ENCODE peak calls at places on chromosomes 13 and 19, in four cellular contexts. N, P, K and Y are unnamed samples.
A peak's percentile ranks its signal among the peaks of the same experiment; 100 is the strongest.

GRCh38 chr13:77387607-77388200 is 60.8 kb upstream of the MYCBP2 start:
- DNase-seq in N (no peak), K (no peak), P (no peak), Y (no peak)

GRCh38 chr13:72412481-72412880 is 314.9 kb downstream of the MZT1 start:
- DNase-seq in N (no peak), P (no peak), K (no peak), Y (no peak)

GRCh38 chr13:60538566-60538965 is 141.5 kb downstream of the TDRD3 start:
- DNase-seq in K (no peak), P (no peak), N (no peak), Y (no peak)

GRCh38 chr19:58572818-58573657 is at the start of gene MZF1:
- DNase-seq in K (peak; percentile 100), P (peak; percentile 100), N (peak; percentile 99), Y (peak; percentile 100)

GRCh38 chr13:98285317-98285716 is 108.2 kb upstream of the RNF113B start:
- DNase-seq in P (no peak), N (no peak), K (no peak), Y (no peak)

GRCh38 chr19:51837145-51837544 is 42.2 kb downstream of the FPR3 start:
- DNase-seq in P (no peak), K (no peak), N (no peak), Y (no peak)

GRCh38 chr19:13057744-13058143 is 44.9 kb downstream of the LYL1 start:
- DNase-seq in K (no peak), N (no peak), P (no peak), Y (no peak)

GRCh38 chr13:37618554-37618953 is 20.0 kb upstream of the POSTN start:
- DNase-seq in P (no peak), K (no peak), N (no peak), Y (no peak)

GRCh38 chr19:44758596-44758995 is 10.1 kb downstream of the BCL3 start:
- DNase-seq in K (no peak), P (no peak), N (peak; percentile 53), Y (no peak)

GRCh38 chr13:35599385-35599784 is 122.9 kb upstream of the MAB21L1 start:
- DNase-seq in K (no peak), P (no peak), N (no peak), Y (no peak)

GRCh38 chr19:29002336-29002735 is 210.6 kb downstream of the UQCRFS1 start:
- DNase-seq in K (no peak), N (no peak), P (no peak), Y (no peak)

GRCh38 chr13:75687145-75687763 is 51.1 kb downstream of the LMO7 start:
- DNase-seq in N (no peak), K (no peak), P (no peak), Y (no peak)

GRCh38 chr13:113146750-113147149 is 11.7 kb upstream of the PROZ start:
- DNase-seq in P (no peak), K (no peak), N (no peak), Y (no peak)

GRCh38 chr13:40456397-40456958 is 210.0 kb downstream of the FOXO1 start:
- DNase-seq in P (no peak), N (no peak), K (no peak), Y (no peak)

GRCh38 chr13:107992542-107992941 is 222.8 kb downstream of the LIG4 start:
- DNase-seq in N (no peak), P (no peak), K (no peak), Y (no peak)

GRCh38 chr19:39480337-39481228 is at the start of gene TIMM50:
- DNase-seq in N (peak; percentile 100), P (peak; percentile 97), K (peak; percentile 93), Y (peak; percentile 80)

GRCh38 chr19:45952691-45953505 is 20.8 kb downstream of the NOVA2 start:
- DNase-seq in N (peak; percentile 92), K (no peak), P (peak; percentile 74), Y (peak; percentile 8)

GRCh38 chr19:50803633-50804419 is 13.6 kb downstream of the ACP4 start:
- DNase-seq in K (no peak), N (peak; percentile 64), P (peak; percentile 56), Y (no peak)

GRCh38 chr19:44313231-44313630 is 8.4 kb upstream of the ZNF235 start:
- DNase-seq in N (no peak), P (no peak), K (no peak), Y (no peak)

GRCh38 chr13:52849727-52850395 is 1.4 kb upstream of the PCDH8 start:
- DNase-seq in P (no peak), K (no peak), N (no peak), Y (no peak)

GRCh38 chr19:13018037-13018914 is 23.0 kb downstream of the NFIX start:
- DNase-seq in K (no peak), N (no peak), P (no peak), Y (no peak)

GRCh38 chr19:48149430-48149829 is 20.7 kb downstream of the LIG1 start:
- DNase-seq in N (no peak), P (no peak), K (no peak), Y (no peak)

GRCh38 chr13:38980628-38981078 is 10.0 kb downstream of the STOML3 start:
- DNase-seq in P (no peak), K (no peak), N (no peak), Y (no peak)

GRCh38 chr19:6101291-6101690 is 9.0 kb downstream of the RFX2 start:
- DNase-seq in N (no peak), K (no peak), P (no peak), Y (no peak)

GRCh38 chr19:6101991-6102390 is 8.3 kb downstream of the RFX2 start:
- DNase-seq in P (no peak), N (no peak), K (no peak), Y (no peak)

GRCh38 chr19:6099037-6099436 is 11.3 kb downstream of the RFX2 start:
- DNase-seq in P (no peak), K (no peak), N (no peak), Y (no peak)

GRCh38 chr19:6099633-6100032 is 10.7 kb downstream of the RFX2 start:
- DNase-seq in K (no peak), N (no peak), P (no peak), Y (no peak)

DNA sequence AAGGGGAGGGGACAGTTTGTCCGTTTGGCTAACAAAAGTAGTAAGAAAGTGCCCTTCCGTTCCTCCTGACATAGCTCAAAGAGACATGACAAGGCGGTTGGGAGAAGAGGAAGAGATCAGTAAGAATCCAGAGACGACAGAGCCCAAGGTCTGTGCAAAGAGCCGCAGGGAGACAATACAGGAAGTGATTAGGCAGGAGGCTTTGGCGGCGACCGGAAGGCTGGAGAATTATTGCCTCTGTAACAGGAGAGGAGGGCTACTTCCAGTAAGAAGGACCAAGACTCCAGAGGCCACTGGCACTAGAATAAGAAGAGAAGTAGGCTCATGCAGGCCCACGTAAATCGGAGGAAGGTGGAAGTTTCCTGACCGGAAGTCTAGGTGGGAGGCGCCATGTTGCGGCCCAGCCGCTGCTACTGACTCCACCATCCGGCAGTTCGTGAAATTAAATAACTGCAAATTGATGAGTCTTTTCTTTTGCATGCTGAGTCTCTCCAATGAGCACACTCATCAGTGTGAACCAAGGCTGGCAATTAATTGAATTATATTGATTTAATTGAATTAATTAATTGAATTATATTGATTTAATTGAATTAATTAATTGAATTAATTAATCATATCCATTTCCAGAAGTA is 9.9 kb downstream of the RFX2 start:
- DNase-seq in N (peak; percentile 42), P (peak; percentile 56), K (no peak), Y (no peak)
- TF ChIP-seq CTCF in N (no peak), P (no peak), K (no peak), Y (no peak)

DNA sequence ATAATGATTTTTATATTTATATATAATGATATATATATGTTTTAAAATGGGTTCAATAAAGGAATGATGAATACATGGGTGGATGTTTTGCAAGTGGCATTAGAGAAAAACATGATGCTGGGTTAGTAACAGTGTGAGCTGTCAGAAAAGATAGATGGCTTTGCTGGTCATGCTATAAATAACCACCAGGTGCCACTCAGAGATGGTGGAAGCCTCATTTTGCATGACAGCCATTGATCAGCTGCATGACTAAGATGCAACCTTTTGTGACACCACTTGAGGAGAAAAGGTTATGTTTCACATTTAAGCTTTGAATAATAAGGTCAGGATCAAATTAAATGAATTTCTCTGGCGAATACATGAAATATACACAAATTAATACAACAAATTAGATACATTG is 737.7 kb downstream of the PCDH9 start:
- DNase-seq in P (peak; percentile 2), N (no peak), K (no peak), Y (no peak)
- TF ChIP-seq CTCF in P (no peak), N (no peak), K (no peak), Y (no peak)

GRCh38 chr13:26624572-26624971 is 67.1 kb downstream of the WASF3 start:
- DNase-seq in N (no peak), P (no peak), K (no peak), Y (no peak)

GRCh38 chr13:26629260-26629659 is 71.8 kb downstream of the WASF3 start:
- DNase-seq in N (no peak), K (no peak), P (no peak), Y (no peak)

GRCh38 chr13:26623125-26623524 is 65.6 kb downstream of the WASF3 start:
- DNase-seq in P (no peak), K (no peak), N (no peak), Y (no peak)

GRCh38 chr13:26628706-26629105 is 71.2 kb downstream of the WASF3 start:
- DNase-seq in P (peak; percentile 13), N (no peak), K (no peak), Y (no peak)
- TF ChIP-seq CTCF in P (no peak), N (no peak), K (no peak), Y (peak; percentile 33)

GRCh38 chr13:42816538-42816937 is 35.2 kb downstream of the FAM216B start:
- DNase-seq in K (no peak), N (no peak), P (no peak), Y (no peak)
- TF ChIP-seq CTCF in K (no peak), N (no peak), P (no peak), Y (peak; percentile 6)

GRCh38 chr13:34421849-34422475 is 520.1 kb upstream of the NBEA start:
- DNase-seq in N (no peak), K (no peak), P (no peak), Y (no peak)

GRCh38 chr13:34416833-34417425 is 525.1 kb upstream of the NBEA start:
- DNase-seq in N (no peak), K (peak; percentile 3), P (no peak), Y (peak; percentile 7)

GRCh38 chr13:34419025-34419424 is 523.0 kb upstream of the NBEA start:
- DNase-seq in N (no peak), P (no peak), K (no peak), Y (no peak)

GRCh38 chr13:34425307-34425949 is 516.6 kb upstream of the NBEA start:
- DNase-seq in N (no peak), K (no peak), P (no peak), Y (no peak)

DNA sequence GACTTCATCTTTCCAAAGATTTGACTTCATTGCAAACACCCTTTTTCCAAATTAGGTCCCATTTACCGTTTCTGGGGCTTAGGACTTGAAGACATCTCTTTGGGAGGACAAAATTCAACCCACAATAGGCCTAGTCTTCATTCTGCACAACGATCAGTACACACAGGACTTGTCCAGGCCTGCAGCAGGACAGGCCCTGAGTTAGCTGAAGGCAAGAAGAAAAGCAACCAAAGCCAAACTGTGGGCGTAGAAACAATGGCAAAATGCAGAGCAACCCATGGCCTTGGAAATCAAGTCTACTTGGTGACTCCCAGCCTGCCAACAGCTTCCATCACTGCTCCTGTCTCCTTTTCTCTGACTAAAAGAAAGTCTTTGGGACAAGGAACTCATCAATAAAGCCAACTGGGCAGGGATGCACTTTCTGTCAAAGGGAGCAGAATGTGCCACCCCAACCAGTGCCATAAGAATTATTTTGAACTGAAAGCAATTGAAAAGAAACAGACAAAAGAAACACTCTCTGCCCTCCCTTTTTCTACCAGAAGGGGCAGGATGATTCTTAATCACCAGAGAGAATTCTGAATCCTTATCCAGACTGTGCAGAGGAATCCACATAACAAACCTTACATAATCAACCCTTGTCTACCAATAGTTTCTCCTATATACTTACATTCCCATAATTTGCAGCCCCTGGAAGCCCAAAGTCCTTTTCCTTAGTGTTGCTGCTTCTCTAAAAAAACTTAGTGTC is 520.9 kb upstream of the NBEA start:
- DNase-seq in P (no peak), N (no peak), K (no peak), Y (no peak)
- TF ChIP-seq CTCF in P (no peak), N (no peak), K (no peak), Y (no peak)